ENCODE peak calls at places on chromosome 20, in seven cellular contexts. V is erythroblast; C is EH; R is stomach; A is effector CD4-positive, alpha-beta T cell; J is upper lobe of right lung; H is AG04450. Z is an unnamed sample.

GRCh38 chr20:18066421-18067333 is 9.0 kb upstream of the OVOL2 start:
- DNase-seq in V (peak; percentile 28), C (no peak), R (no peak), A (no peak), J (no peak), H (no peak), Z (no peak)

GRCh38 chr20:48723308-48724264 is 104.2 kb downstream of the PREX1 start:
- DNase-seq in V (peak; percentile 56), C (no peak), R (peak; percentile 83), A (no peak), J (peak; percentile 73), H (no peak), Z (peak; percentile 96)

GRCh38 chr20:58169441-58169840 is 59.0 kb downstream of the ANKRD60 start:
- DNase-seq in V (no peak), C (peak; percentile 78), R (no peak), A (no peak), J (no peak), H (no peak), Z (no peak)

GRCh38 chr20:58637466-58638198 is 13.5 kb upstream of the STX16 start:
- DNase-seq in V (no peak), C (no peak), R (no peak), A (no peak), J (peak; percentile 52), H (no peak), Z (no peak)

GRCh38 chr20:25205277-25206062 is 10.0 kb downstream of the ENTPD6 start:
- DNase-seq in V (no peak), C (no peak), R (peak; percentile 17), A (no peak), J (no peak), H (no peak), Z (no peak)

GRCh38 chr20:45294003-45294368 is 12.7 kb upstream of the RBPJL start:
- DNase-seq in V (no peak), C (no peak), R (no peak), A (no peak), J (no peak), H (no peak), Z (no peak)

GRCh38 chr20:50283370-50283769 is 92.7 kb downstream of the CEBPB start:
- DNase-seq in V (no peak), C (no peak), R (no peak), A (no peak), J (no peak), H (no peak), Z (no peak)

GRCh38 chr20:53827996-53828672 is 234.5 kb upstream of the ZNF217 start:
- DNase-seq in V (no peak), C (peak; percentile 98), R (no peak), A (no peak), J (no peak), H (peak; percentile 88), Z (no peak)

GRCh38 chr20:48336647-48337046 is 491.2 kb downstream of the PREX1 start:
- DNase-seq in V (no peak), C (no peak), R (no peak), A (no peak), J (no peak), H (no peak), Z (no peak)

GRCh38 chr20:2164421-2164820 is 62.8 kb downstream of the STK35 start:
- DNase-seq in V (no peak), C (no peak), R (peak; percentile 13), A (no peak), J (no peak), H (no peak), Z (no peak)

GRCh38 chr20:34066476-34067090 is 45.5 kb downstream of the EIF2S2 start:
- DNase-seq in V (no peak), C (peak; percentile 87), R (no peak), A (no peak), J (no peak), H (no peak), Z (no peak)

GRCh38 chr20:58237318-58238182 is 9.1 kb upstream of the ANKRD60 start:
- DNase-seq in V (no peak), C (peak; percentile 77), R (no peak), A (no peak), J (no peak), H (no peak), Z (no peak)

GRCh38 chr20:57682184-57683038 is 27.4 kb downstream of the PMEPA1 start:
- DNase-seq in V (no peak), C (no peak), R (no peak), A (no peak), J (no peak), H (no peak), Z (no peak)

GRCh38 chr20:2042400-2042799 is 48.5 kb upstream of the PDYN start:
- DNase-seq in V (no peak), C (peak; percentile 72), R (no peak), A (no peak), J (no peak), H (no peak), Z (no peak)

GRCh38 chr20:44709380-44709779 is 5.8 kb upstream of the CCN5 start:
- DNase-seq in V (no peak), C (no peak), R (peak; percentile 43), A (no peak), J (no peak), H (no peak), Z (no peak)

GRCh38 chr20:3031524-3032147 is 11.8 kb upstream of the GNRH2 start:
- DNase-seq in V (no peak), C (no peak), R (no peak), A (no peak), J (no peak), H (no peak), Z (no peak)

GRCh38 chr20:60020251-60020650 is 62.0 kb downstream of the CDH26 start:
- DNase-seq in V (no peak), C (no peak), R (no peak), A (no peak), J (no peak), H (no peak), Z (no peak)

GRCh38 chr20:45283529-45284065 is 23.0 kb upstream of the RBPJL start:
- DNase-seq in V (no peak), C (no peak), R (no peak), A (no peak), J (no peak), H (no peak), Z (no peak)

GRCh38 chr20:3730803-3731370 is 1.6 kb upstream of the HSPA12B start:
- DNase-seq in V (no peak), C (no peak), R (no peak), A (no peak), J (no peak), H (no peak), Z (no peak)

GRCh38 chr20:9269280-9269971 is 200.5 kb downstream of the PLCB4 start:
- DNase-seq in V (no peak), C (peak; percentile 74), R (no peak), A (no peak), J (no peak), H (no peak), Z (no peak)

GRCh38 chr20:51460163-51460562 is 82.4 kb downstream of the NFATC2 start:
- DNase-seq in V (no peak), C (no peak), R (no peak), A (no peak), J (no peak), H (no peak), Z (no peak)